ENCODE peak calls at places on chromosomes 7 and 10, in five cellular contexts. One of them, this sample, is unnamed.

GRCh38 chr7:158723266-158723665 is 18.7 kb upstream of the NCAPG2 start:
- DNase-seq in globus pallidus: no peak
- DNase-seq in mucosa of gallbladder: no peak
- DNase-seq in BJ: no peak
- DNase-seq in central memory CD4-positive, alpha-beta T cell: no peak
- DNase-seq in this sample: no peak

GRCh38 chr10:87847550-87847949 is 15.8 kb downstream of the KLLN start:
- DNase-seq in globus pallidus: no peak
- DNase-seq in BJ: no peak
- DNase-seq in central memory CD4-positive, alpha-beta T cell: no peak
- DNase-seq in mucosa of gallbladder: no peak
- DNase-seq in this sample: no peak

GRCh38 chr10:97683556-97684357 is 3.3 kb downstream of the AVPI1 start:
- DNase-seq in BJ: no peak
- DNase-seq in mucosa of gallbladder: no peak
- DNase-seq in globus pallidus: peak
- DNase-seq in central memory CD4-positive, alpha-beta T cell: no peak
- DNase-seq in this sample: no peak

GRCh38 chr7:93176961-93177580 is 28.9 kb upstream of the SAMD9L start:
- DNase-seq in globus pallidus: no peak
- DNase-seq in mucosa of gallbladder: no peak
- DNase-seq in central memory CD4-positive, alpha-beta T cell: no peak
- DNase-seq in BJ: no peak
- DNase-seq in this sample: no peak

GRCh38 chr10:5583525-5584175 is 58.9 kb downstream of the CALML3 start:
- DNase-seq in globus pallidus: no peak
- DNase-seq in BJ: no peak
- DNase-seq in mucosa of gallbladder: peak
- DNase-seq in central memory CD4-positive, alpha-beta T cell: no peak
- DNase-seq in this sample: no peak

GRCh38 chr7:131563918-131564317 is 7.5 kb upstream of the PODXL start:
- DNase-seq in BJ: no peak
- DNase-seq in mucosa of gallbladder: no peak
- DNase-seq in central memory CD4-positive, alpha-beta T cell: no peak
- DNase-seq in globus pallidus: no peak
- DNase-seq in this sample: no peak

GRCh38 chr7:101099969-101100781 is 14.9 kb downstream of the TRIM56 start:
- DNase-seq in central memory CD4-positive, alpha-beta T cell: no peak
- DNase-seq in globus pallidus: peak
- DNase-seq in mucosa of gallbladder: peak
- DNase-seq in BJ: peak
- DNase-seq in this sample: peak

GRCh38 chr7:150934045-150934766 is 43.9 kb downstream of the KCNH2 start:
- DNase-seq in central memory CD4-positive, alpha-beta T cell: no peak
- DNase-seq in BJ: no peak
- DNase-seq in mucosa of gallbladder: no peak
- DNase-seq in globus pallidus: no peak
- DNase-seq in this sample: no peak

GRCh38 chr7:157469181-157470016 is 132.6 kb downstream of the DNAJB6 start:
- DNase-seq in globus pallidus: no peak
- DNase-seq in BJ: no peak
- DNase-seq in central memory CD4-positive, alpha-beta T cell: no peak
- DNase-seq in mucosa of gallbladder: no peak
- DNase-seq in this sample: peak

GRCh38 chr10:132167041-132167674 is 19.6 kb upstream of the DPYSL4 start:
- DNase-seq in central memory CD4-positive, alpha-beta T cell: no peak
- DNase-seq in globus pallidus: no peak
- DNase-seq in mucosa of gallbladder: no peak
- DNase-seq in BJ: no peak
- DNase-seq in this sample: no peak

GRCh38 chr10:132526676-132527075 is 10.9 kb upstream of the INPP5A start:
- DNase-seq in central memory CD4-positive, alpha-beta T cell: no peak
- DNase-seq in BJ: peak
- DNase-seq in globus pallidus: no peak
- DNase-seq in mucosa of gallbladder: no peak
- DNase-seq in this sample: no peak

GRCh38 chr10:61798711-61799110 is 102.8 kb upstream of the ARID5B start:
- DNase-seq in BJ: no peak
- DNase-seq in globus pallidus: no peak
- DNase-seq in mucosa of gallbladder: no peak
- DNase-seq in central memory CD4-positive, alpha-beta T cell: no peak
- DNase-seq in this sample: no peak

GRCh38 chr10:100847440-100847839 is 65.3 kb upstream of the SLF2 start:
- DNase-seq in globus pallidus: no peak
- DNase-seq in BJ: no peak
- DNase-seq in mucosa of gallbladder: no peak
- DNase-seq in central memory CD4-positive, alpha-beta T cell: no peak
- DNase-seq in this sample: no peak

GRCh38 chr7:158446706-158447105 is 140.9 kb downstream of the PTPRN2 start:
- DNase-seq in BJ: no peak
- DNase-seq in central memory CD4-positive, alpha-beta T cell: no peak
- DNase-seq in mucosa of gallbladder: no peak
- DNase-seq in globus pallidus: no peak
- DNase-seq in this sample: no peak

GRCh38 chr7:4774804-4775280 is 581 bp upstream of the AP5Z1 start:
- DNase-seq in central memory CD4-positive, alpha-beta T cell: no peak
- DNase-seq in BJ: peak
- DNase-seq in globus pallidus: no peak
- DNase-seq in mucosa of gallbladder: no peak
- DNase-seq in this sample: no peak

GRCh38 chr7:45922810-45923209 is 1.7 kb upstream of the IGFBP3 start:
- DNase-seq in globus pallidus: no peak
- DNase-seq in mucosa of gallbladder: no peak
- DNase-seq in BJ: no peak
- DNase-seq in central memory CD4-positive, alpha-beta T cell: no peak
- DNase-seq in this sample: no peak

GRCh38 chr7:47149971-47150370 is 431.9 kb downstream of the TNS3 start:
- DNase-seq in BJ: no peak
- DNase-seq in globus pallidus: no peak
- DNase-seq in mucosa of gallbladder: no peak
- DNase-seq in central memory CD4-positive, alpha-beta T cell: no peak
- DNase-seq in this sample: no peak

GRCh38 chr7:150369740-150370501 is 1.3 kb downstream of the REPIN1 start:
- DNase-seq in mucosa of gallbladder: no peak
- DNase-seq in BJ: no peak
- DNase-seq in central memory CD4-positive, alpha-beta T cell: no peak
- DNase-seq in globus pallidus: no peak
- DNase-seq in this sample: no peak

GRCh38 chr10:35813219-35813618 is 171.1 kb upstream of the FZD8 start:
- DNase-seq in central memory CD4-positive, alpha-beta T cell: no peak
- DNase-seq in globus pallidus: no peak
- DNase-seq in mucosa of gallbladder: no peak
- DNase-seq in BJ: no peak
- DNase-seq in this sample: no peak

GRCh38 chr7:54355842-54356241 is 186.3 kb upstream of the VSTM2A start:
- DNase-seq in globus pallidus: no peak
- DNase-seq in central memory CD4-positive, alpha-beta T cell: no peak
- DNase-seq in mucosa of gallbladder: no peak
- DNase-seq in BJ: no peak
- DNase-seq in this sample: no peak

GRCh38 chr10:23525406-23525805 is 86.5 kb downstream of the OTUD1 start:
- DNase-seq in globus pallidus: peak
- DNase-seq in central memory CD4-positive, alpha-beta T cell: no peak
- DNase-seq in mucosa of gallbladder: peak
- DNase-seq in BJ: no peak
- DNase-seq in this sample: no peak

GRCh38 chr10:14386202-14386593 is 55.5 kb upstream of the FRMD4A start:
- DNase-seq in BJ: peak
- DNase-seq in mucosa of gallbladder: no peak
- DNase-seq in globus pallidus: no peak
- DNase-seq in central memory CD4-positive, alpha-beta T cell: no peak
- DNase-seq in this sample: no peak

GRCh38 chr7:7913506-7913905 is 55.1 kb upstream of the GLCCI1 start:
- DNase-seq in central memory CD4-positive, alpha-beta T cell: no peak
- DNase-seq in mucosa of gallbladder: no peak
- DNase-seq in BJ: peak
- DNase-seq in globus pallidus: no peak
- DNase-seq in this sample: no peak

GRCh38 chr7:154373951-154374350 is 321.8 kb downstream of the DPP6 start:
- DNase-seq in mucosa of gallbladder: no peak
- DNase-seq in central memory CD4-positive, alpha-beta T cell: no peak
- DNase-seq in globus pallidus: no peak
- DNase-seq in BJ: no peak
- DNase-seq in this sample: no peak

GRCh38 chr10:125823663-125824251 is 411 bp downstream of the BCCIP start:
- DNase-seq in mucosa of gallbladder: no peak
- DNase-seq in globus pallidus: no peak
- DNase-seq in BJ: no peak
- DNase-seq in central memory CD4-positive, alpha-beta T cell: peak
- DNase-seq in this sample: no peak

GRCh38 chr10:98416989-98417388 is 2.0 kb upstream of the PYROXD2 start:
- DNase-seq in globus pallidus: no peak
- DNase-seq in mucosa of gallbladder: no peak
- DNase-seq in BJ: no peak
- DNase-seq in central memory CD4-positive, alpha-beta T cell: no peak
- DNase-seq in this sample: no peak

GRCh38 chr10:114885430-114885829 is 52.6 kb upstream of the TRUB1 start:
- DNase-seq in BJ: no peak
- DNase-seq in mucosa of gallbladder: no peak
- DNase-seq in globus pallidus: no peak
- DNase-seq in central memory CD4-positive, alpha-beta T cell: no peak
- DNase-seq in this sample: no peak

GRCh38 chr7:47795631-47796030 is 152.6 kb downstream of the PKD1L1 start:
- DNase-seq in central memory CD4-positive, alpha-beta T cell: no peak
- DNase-seq in mucosa of gallbladder: no peak
- DNase-seq in BJ: peak
- DNase-seq in globus pallidus: no peak
- DNase-seq in this sample: no peak

GRCh38 chr10:103543617-103544525 is 50.4 kb downstream of the NEURL1 start:
- DNase-seq in BJ: no peak
- DNase-seq in globus pallidus: no peak
- DNase-seq in central memory CD4-positive, alpha-beta T cell: no peak
- DNase-seq in mucosa of gallbladder: no peak
- DNase-seq in this sample: peak

GRCh38 chr10:93921338-93921737 is 27.6 kb downstream of the SLC35G1 start:
- DNase-seq in central memory CD4-positive, alpha-beta T cell: no peak
- DNase-seq in mucosa of gallbladder: no peak
- DNase-seq in BJ: no peak
- DNase-seq in globus pallidus: no peak
- DNase-seq in this sample: no peak

GRCh38 chr10:112304460-112304859 is 21.3 kb downstream of the TECTB start:
- DNase-seq in central memory CD4-positive, alpha-beta T cell: no peak
- DNase-seq in globus pallidus: no peak
- DNase-seq in mucosa of gallbladder: no peak
- DNase-seq in BJ: no peak
- DNase-seq in this sample: no peak

GRCh38 chr10:6838118-6838517 is 258.0 kb upstream of the PRKCQ start:
- DNase-seq in mucosa of gallbladder: no peak
- DNase-seq in central memory CD4-positive, alpha-beta T cell: no peak
- DNase-seq in BJ: no peak
- DNase-seq in globus pallidus: peak
- DNase-seq in this sample: no peak

GRCh38 chr10:13317474-13317873 is 17.6 kb upstream of the PHYH start:
- DNase-seq in mucosa of gallbladder: no peak
- DNase-seq in BJ: no peak
- DNase-seq in globus pallidus: no peak
- DNase-seq in central memory CD4-positive, alpha-beta T cell: no peak
- DNase-seq in this sample: no peak

GRCh38 chr10:92712016-92712889 is 22.5 kb downstream of the HHEX start:
- DNase-seq in globus pallidus: no peak
- DNase-seq in mucosa of gallbladder: no peak
- DNase-seq in central memory CD4-positive, alpha-beta T cell: no peak
- DNase-seq in BJ: no peak
- DNase-seq in this sample: no peak